ENCODE peak calls at places on chromosomes 12 and 14, in eight cellular contexts. One of them, this sample, is unnamed.

GRCh38 chr14:48568688-48569087 is 893.3 kb upstream of the MDGA2 start:
- DNase-seq in kidney: no peak
- DNase-seq in HepG2: no peak
- DNase-seq in HFFc6: no peak
- DNase-seq in hepatocyte: no peak
- DNase-seq in PC-3: peak
- DNase-seq in mesothelial cell of epicardium: no peak
- DNase-seq in upper lobe of right lung: no peak
- DNase-seq in this sample: no peak

GRCh38 chr14:35044939-35045797 is 904 bp upstream of the FAM177A1 start:
- DNase-seq in PC-3: no peak
- DNase-seq in kidney: no peak
- DNase-seq in mesothelial cell of epicardium: no peak
- DNase-seq in hepatocyte: peak
- DNase-seq in upper lobe of right lung: no peak
- DNase-seq in HepG2: no peak
- DNase-seq in HFFc6: no peak
- DNase-seq in this sample: no peak

GRCh38 chr14:105888784-105889665 is 362.6 kb downstream of the TMEM121 start:
- DNase-seq in upper lobe of right lung: peak
- DNase-seq in PC-3: no peak
- DNase-seq in mesothelial cell of epicardium: peak
- DNase-seq in hepatocyte: no peak
- DNase-seq in HFFc6: no peak
- DNase-seq in HepG2: no peak
- DNase-seq in kidney: peak
- DNase-seq in this sample: no peak

GRCh38 chr12:76250256-76250655 is 98.0 kb downstream of the BBS10 start:
- DNase-seq in upper lobe of right lung: no peak
- DNase-seq in HFFc6: peak
- DNase-seq in hepatocyte: no peak
- DNase-seq in HepG2: no peak
- DNase-seq in PC-3: peak
- DNase-seq in mesothelial cell of epicardium: no peak
- DNase-seq in kidney: no peak
- DNase-seq in this sample: no peak

GRCh38 chr14:45135181-45135580 is 549 bp upstream of the FANCM start:
- DNase-seq in HFFc6: peak
- DNase-seq in PC-3: peak
- DNase-seq in mesothelial cell of epicardium: no peak
- DNase-seq in upper lobe of right lung: no peak
- DNase-seq in kidney: no peak
- DNase-seq in HepG2: no peak
- DNase-seq in hepatocyte: peak
- DNase-seq in this sample: peak

GRCh38 chr12:122126713-122127597 is 47.1 kb downstream of the IL31 start:
- DNase-seq in hepatocyte: no peak
- DNase-seq in PC-3: peak
- DNase-seq in HFFc6: no peak
- DNase-seq in upper lobe of right lung: no peak
- DNase-seq in kidney: peak
- DNase-seq in mesothelial cell of epicardium: no peak
- DNase-seq in HepG2: peak
- DNase-seq in this sample: no peak

GRCh38 chr12:93979189-93979588 is 169.2 kb upstream of the PLXNC1 start:
- DNase-seq in PC-3: peak
- DNase-seq in HFFc6: peak
- DNase-seq in upper lobe of right lung: no peak
- DNase-seq in HepG2: no peak
- DNase-seq in hepatocyte: peak
- DNase-seq in kidney: no peak
- DNase-seq in mesothelial cell of epicardium: no peak
- DNase-seq in this sample: no peak

GRCh38 chr14:38282941-38283340 is 27.0 kb upstream of the CLEC14A start:
- DNase-seq in upper lobe of right lung: no peak
- DNase-seq in PC-3: no peak
- DNase-seq in hepatocyte: no peak
- DNase-seq in mesothelial cell of epicardium: no peak
- DNase-seq in HFFc6: no peak
- DNase-seq in kidney: no peak
- DNase-seq in HepG2: no peak
- DNase-seq in this sample: no peak

GRCh38 chr12:66600805-66601392 is 78.0 kb downstream of the GRIP1 start:
- DNase-seq in PC-3: no peak
- DNase-seq in hepatocyte: no peak
- DNase-seq in kidney: no peak
- DNase-seq in HFFc6: no peak
- DNase-seq in upper lobe of right lung: no peak
- DNase-seq in HepG2: no peak
- DNase-seq in mesothelial cell of epicardium: no peak
- DNase-seq in this sample: no peak

GRCh38 chr12:49086116-49086515 is 8.5 kb downstream of the DHH start:
- DNase-seq in upper lobe of right lung: no peak
- DNase-seq in mesothelial cell of epicardium: no peak
- DNase-seq in hepatocyte: no peak
- DNase-seq in PC-3: no peak
- DNase-seq in HFFc6: no peak
- DNase-seq in HepG2: no peak
- DNase-seq in kidney: no peak
- DNase-seq in this sample: no peak

GRCh38 chr14:99522457-99522891 is 41.3 kb downstream of the CCNK start:
- DNase-seq in hepatocyte: peak
- DNase-seq in upper lobe of right lung: no peak
- DNase-seq in HepG2: no peak
- DNase-seq in PC-3: peak
- DNase-seq in kidney: peak
- DNase-seq in HFFc6: peak
- DNase-seq in mesothelial cell of epicardium: no peak
- DNase-seq in this sample: no peak

GRCh38 chr12:57545809-57546437 is 1.1 kb downstream of the DCTN2 start:
- DNase-seq in PC-3: peak
- DNase-seq in hepatocyte: peak
- DNase-seq in HFFc6: no peak
- DNase-seq in kidney: no peak
- DNase-seq in mesothelial cell of epicardium: no peak
- DNase-seq in upper lobe of right lung: peak
- DNase-seq in HepG2: peak
- DNase-seq in this sample: no peak

GRCh38 chr12:115828151-115828550 is 449.3 kb downstream of the MED13L start:
- DNase-seq in HepG2: no peak
- DNase-seq in mesothelial cell of epicardium: no peak
- DNase-seq in hepatocyte: no peak
- DNase-seq in PC-3: no peak
- DNase-seq in upper lobe of right lung: no peak
- DNase-seq in HFFc6: no peak
- DNase-seq in kidney: no peak
- DNase-seq in this sample: no peak

GRCh38 chr12:56224954-56225353 is 812 bp downstream of the NABP2 start:
- DNase-seq in PC-3: no peak
- DNase-seq in kidney: no peak
- DNase-seq in mesothelial cell of epicardium: no peak
- DNase-seq in HFFc6: no peak
- DNase-seq in upper lobe of right lung: no peak
- DNase-seq in hepatocyte: no peak
- DNase-seq in HepG2: no peak
- DNase-seq in this sample: no peak

GRCh38 chr12:120767071-120768024 is 41.7 kb downstream of the ACADS start:
- DNase-seq in hepatocyte: no peak
- DNase-seq in PC-3: no peak
- DNase-seq in upper lobe of right lung: no peak
- DNase-seq in mesothelial cell of epicardium: no peak
- DNase-seq in HepG2: no peak
- DNase-seq in HFFc6: no peak
- DNase-seq in kidney: no peak
- DNase-seq in this sample: no peak

GRCh38 chr14:99391671-99392070 is 89.0 kb downstream of the SETD3 start:
- DNase-seq in PC-3: no peak
- DNase-seq in HFFc6: peak
- DNase-seq in HepG2: no peak
- DNase-seq in kidney: no peak
- DNase-seq in upper lobe of right lung: no peak
- DNase-seq in hepatocyte: no peak
- DNase-seq in mesothelial cell of epicardium: no peak
- DNase-seq in this sample: no peak

GRCh38 chr12:48978291-48978740 is at the start of gene WNT1:
- DNase-seq in PC-3: no peak
- DNase-seq in mesothelial cell of epicardium: no peak
- DNase-seq in upper lobe of right lung: no peak
- DNase-seq in HFFc6: no peak
- DNase-seq in hepatocyte: no peak
- DNase-seq in kidney: no peak
- DNase-seq in HepG2: no peak
- DNase-seq in this sample: no peak

GRCh38 chr14:86790408-86791364 is 1202.3 kb downstream of the GALC start:
- DNase-seq in hepatocyte: peak
- DNase-seq in PC-3: no peak
- DNase-seq in mesothelial cell of epicardium: no peak
- DNase-seq in HFFc6: no peak
- DNase-seq in HepG2: peak
- DNase-seq in upper lobe of right lung: no peak
- DNase-seq in kidney: no peak
- DNase-seq in this sample: no peak

GRCh38 chr14:31716208-31716607 is 155.0 kb downstream of the NUBPL start:
- DNase-seq in kidney: no peak
- DNase-seq in hepatocyte: no peak
- DNase-seq in PC-3: no peak
- DNase-seq in HFFc6: peak
- DNase-seq in upper lobe of right lung: no peak
- DNase-seq in mesothelial cell of epicardium: no peak
- DNase-seq in HepG2: no peak
- DNase-seq in this sample: no peak

GRCh38 chr14:30085943-30086342 is 158.3 kb upstream of the PRKD1 start:
- DNase-seq in mesothelial cell of epicardium: no peak
- DNase-seq in PC-3: no peak
- DNase-seq in HepG2: no peak
- DNase-seq in kidney: no peak
- DNase-seq in upper lobe of right lung: no peak
- DNase-seq in hepatocyte: no peak
- DNase-seq in HFFc6: no peak
- DNase-seq in this sample: no peak

GRCh38 chr12:89907659-89908058 is 199.0 kb upstream of the ATP2B1 start:
- DNase-seq in kidney: no peak
- DNase-seq in upper lobe of right lung: no peak
- DNase-seq in HepG2: no peak
- DNase-seq in HFFc6: no peak
- DNase-seq in hepatocyte: no peak
- DNase-seq in PC-3: no peak
- DNase-seq in mesothelial cell of epicardium: no peak
- DNase-seq in this sample: no peak

GRCh38 chr14:93045211-93045674 is 70.5 kb downstream of the ITPK1 start:
- DNase-seq in upper lobe of right lung: no peak
- DNase-seq in PC-3: no peak
- DNase-seq in mesothelial cell of epicardium: no peak
- DNase-seq in HFFc6: no peak
- DNase-seq in hepatocyte: no peak
- DNase-seq in HepG2: peak
- DNase-seq in kidney: no peak
- DNase-seq in this sample: no peak

GRCh38 chr12:26841085-26841484 is 8.1 kb upstream of the ITPR2 start:
- DNase-seq in HFFc6: no peak
- DNase-seq in PC-3: no peak
- DNase-seq in hepatocyte: no peak
- DNase-seq in kidney: no peak
- DNase-seq in HepG2: peak
- DNase-seq in upper lobe of right lung: no peak
- DNase-seq in mesothelial cell of epicardium: no peak
- DNase-seq in this sample: no peak

GRCh38 chr12:70948976-70949336 is 28.4 kb upstream of the PTPRR start:
- DNase-seq in PC-3: no peak
- DNase-seq in HFFc6: no peak
- DNase-seq in hepatocyte: no peak
- DNase-seq in kidney: no peak
- DNase-seq in mesothelial cell of epicardium: no peak
- DNase-seq in HepG2: no peak
- DNase-seq in upper lobe of right lung: no peak
- DNase-seq in this sample: no peak
- TF ChIP-seq CTCF in PC-3: no peak
- TF ChIP-seq CTCF in HFFc6: no peak
- TF ChIP-seq CTCF in hepatocyte: no peak
- TF ChIP-seq CTCF in kidney: no peak
- TF ChIP-seq CTCF in mesothelial cell of epicardium: no peak
- TF ChIP-seq CTCF in HepG2: no peak
- TF ChIP-seq CTCF in upper lobe of right lung: no peak
- TF ChIP-seq CTCF in this sample: no peak

GRCh38 chr14:83826838-83827237 is 1703.1 kb upstream of the FLRT2 start:
- DNase-seq in kidney: no peak
- DNase-seq in upper lobe of right lung: no peak
- DNase-seq in HepG2: no peak
- DNase-seq in HFFc6: peak
- DNase-seq in hepatocyte: no peak
- DNase-seq in PC-3: peak
- DNase-seq in mesothelial cell of epicardium: no peak
- DNase-seq in this sample: no peak
- TF ChIP-seq CTCF in kidney: no peak
- TF ChIP-seq CTCF in upper lobe of right lung: no peak
- TF ChIP-seq CTCF in HepG2: no peak
- TF ChIP-seq CTCF in HFFc6: no peak
- TF ChIP-seq CTCF in hepatocyte: no peak
- TF ChIP-seq CTCF in PC-3: no peak
- TF ChIP-seq CTCF in mesothelial cell of epicardium: no peak
- TF ChIP-seq CTCF in this sample: no peak

GRCh38 chr14:97274626-97275025 is 477.4 kb downstream of the VRK1 start:
- DNase-seq in HepG2: no peak
- DNase-seq in hepatocyte: no peak
- DNase-seq in PC-3: no peak
- DNase-seq in upper lobe of right lung: no peak
- DNase-seq in mesothelial cell of epicardium: no peak
- DNase-seq in HFFc6: no peak
- DNase-seq in kidney: no peak
- DNase-seq in this sample: no peak
- TF ChIP-seq CTCF in HepG2: no peak
- TF ChIP-seq CTCF in hepatocyte: no peak
- TF ChIP-seq CTCF in PC-3: no peak
- TF ChIP-seq CTCF in upper lobe of right lung: no peak
- TF ChIP-seq CTCF in mesothelial cell of epicardium: no peak
- TF ChIP-seq CTCF in HFFc6: no peak
- TF ChIP-seq CTCF in kidney: no peak
- TF ChIP-seq CTCF in this sample: no peak

GRCh38 chr14:24273422-24273998 is 2.1 kb upstream of the RABGGTA start:
- DNase-seq in upper lobe of right lung: no peak
- DNase-seq in mesothelial cell of epicardium: no peak
- DNase-seq in HepG2: peak
- DNase-seq in HFFc6: no peak
- DNase-seq in kidney: no peak
- DNase-seq in PC-3: peak
- DNase-seq in hepatocyte: no peak
- DNase-seq in this sample: no peak
- TF ChIP-seq CTCF in upper lobe of right lung: no peak
- TF ChIP-seq CTCF in mesothelial cell of epicardium: no peak
- TF ChIP-seq CTCF in HepG2: peak
- TF ChIP-seq CTCF in HFFc6: peak
- TF ChIP-seq CTCF in kidney: no peak
- TF ChIP-seq CTCF in PC-3: peak
- TF ChIP-seq CTCF in hepatocyte: no peak
- TF ChIP-seq CTCF in this sample: no peak

DNA sequence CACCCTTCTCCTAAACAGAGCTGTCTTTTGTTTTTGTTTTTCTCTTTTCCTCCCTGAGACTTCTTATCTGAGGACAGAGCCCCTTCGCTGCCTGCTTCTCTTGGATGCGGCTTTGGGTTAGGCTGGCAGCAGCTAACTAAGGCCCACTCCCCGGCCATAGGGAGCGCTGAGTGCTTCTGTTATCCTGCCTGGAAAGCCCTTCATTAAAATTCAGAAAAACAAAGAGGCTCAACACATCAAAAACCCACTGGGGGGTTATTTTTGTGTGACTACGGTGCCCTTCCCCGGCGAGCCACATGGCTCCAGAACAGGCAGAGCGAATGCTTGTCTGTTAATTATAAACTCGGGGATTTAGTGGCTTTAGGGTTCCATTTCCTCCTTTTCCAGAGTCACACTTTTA is 67.3 kb upstream of the GPATCH2L start:
- DNase-seq in PC-3: no peak
- DNase-seq in HFFc6: no peak
- DNase-seq in mesothelial cell of epicardium: no peak
- DNase-seq in upper lobe of right lung: no peak
- DNase-seq in HepG2: no peak
- DNase-seq in hepatocyte: no peak
- DNase-seq in kidney: no peak
- DNase-seq in this sample: no peak
- TF ChIP-seq CTCF in PC-3: no peak
- TF ChIP-seq CTCF in HFFc6: no peak
- TF ChIP-seq CTCF in mesothelial cell of epicardium: no peak
- TF ChIP-seq CTCF in upper lobe of right lung: no peak
- TF ChIP-seq CTCF in HepG2: no peak
- TF ChIP-seq CTCF in hepatocyte: no peak
- TF ChIP-seq CTCF in kidney: no peak
- TF ChIP-seq CTCF in this sample: no peak